ENCODE peak calls at places on chromosomes 4 and X, in ten cellular contexts. One of them, this sample, is unnamed.

GRCh38 chrX:30364229-30364628 is 55.0 kb upstream of the NR0B1 start:
- DNase-seq in AG04450: no peak
- DNase-seq in cardiac muscle cell: no peak
- DNase-seq in heart left ventricle: no peak
- DNase-seq in astrocyte of the cerebellum: no peak
- DNase-seq in cardiac fibroblast: no peak
- DNase-seq in body of pancreas: peak
- DNase-seq in fibroblast of lung: no peak
- DNase-seq in fibroblast of the aortic adventitia: no peak
- DNase-seq in tibial artery: no peak
- DNase-seq in this sample: no peak

GRCh38 chr4:61400446-61400845 is 200.3 kb downstream of the ADGRL3 start:
- DNase-seq in AG04450: no peak
- DNase-seq in cardiac muscle cell: no peak
- DNase-seq in heart left ventricle: no peak
- DNase-seq in astrocyte of the cerebellum: no peak
- DNase-seq in cardiac fibroblast: no peak
- DNase-seq in body of pancreas: no peak
- DNase-seq in fibroblast of lung: no peak
- DNase-seq in fibroblast of the aortic adventitia: no peak
- DNase-seq in tibial artery: no peak
- DNase-seq in this sample: no peak

GRCh38 chr4:174036111-174036510 is 247.4 kb downstream of the FBXO8 start:
- DNase-seq in AG04450: no peak
- DNase-seq in cardiac muscle cell: no peak
- DNase-seq in heart left ventricle: no peak
- DNase-seq in astrocyte of the cerebellum: no peak
- DNase-seq in cardiac fibroblast: no peak
- DNase-seq in body of pancreas: no peak
- DNase-seq in fibroblast of lung: no peak
- DNase-seq in fibroblast of the aortic adventitia: no peak
- DNase-seq in tibial artery: no peak
- DNase-seq in this sample: no peak

GRCh38 chr4:130600706-130601105 is 1504.8 kb downstream of the C4orf33 start:
- DNase-seq in AG04450: no peak
- DNase-seq in cardiac muscle cell: no peak
- DNase-seq in heart left ventricle: no peak
- DNase-seq in astrocyte of the cerebellum: no peak
- DNase-seq in cardiac fibroblast: no peak
- DNase-seq in body of pancreas: no peak
- DNase-seq in fibroblast of lung: no peak
- DNase-seq in fibroblast of the aortic adventitia: no peak
- DNase-seq in tibial artery: no peak
- DNase-seq in this sample: no peak

GRCh38 chr4:124206779-124207605 is 505.5 kb downstream of the ANKRD50 start:
- DNase-seq in AG04450: no peak
- DNase-seq in cardiac muscle cell: peak
- DNase-seq in heart left ventricle: no peak
- DNase-seq in astrocyte of the cerebellum: no peak
- DNase-seq in cardiac fibroblast: peak
- DNase-seq in body of pancreas: peak
- DNase-seq in fibroblast of lung: peak
- DNase-seq in fibroblast of the aortic adventitia: peak
- DNase-seq in tibial artery: no peak
- DNase-seq in this sample: no peak

GRCh38 chr4:20284990-20285389 is 33.3 kb downstream of the SLIT2 start:
- DNase-seq in AG04450: no peak
- DNase-seq in cardiac muscle cell: peak
- DNase-seq in heart left ventricle: no peak
- DNase-seq in astrocyte of the cerebellum: no peak
- DNase-seq in cardiac fibroblast: no peak
- DNase-seq in body of pancreas: no peak
- DNase-seq in fibroblast of lung: peak
- DNase-seq in fibroblast of the aortic adventitia: peak
- DNase-seq in tibial artery: no peak
- DNase-seq in this sample: no peak

GRCh38 chrX:64850371-64851082 is 125.7 kb downstream of the ZC4H2 start:
- DNase-seq in AG04450: no peak
- DNase-seq in cardiac muscle cell: no peak
- DNase-seq in heart left ventricle: no peak
- DNase-seq in astrocyte of the cerebellum: no peak
- DNase-seq in cardiac fibroblast: no peak
- DNase-seq in body of pancreas: no peak
- DNase-seq in fibroblast of lung: no peak
- DNase-seq in fibroblast of the aortic adventitia: no peak
- DNase-seq in tibial artery: no peak
- DNase-seq in this sample: no peak

GRCh38 chr4:174946246-174946645 is 28.1 kb downstream of the ADAM29 start:
- DNase-seq in AG04450: no peak
- DNase-seq in cardiac muscle cell: no peak
- DNase-seq in heart left ventricle: no peak
- DNase-seq in astrocyte of the cerebellum: no peak
- DNase-seq in cardiac fibroblast: no peak
- DNase-seq in body of pancreas: no peak
- DNase-seq in fibroblast of lung: no peak
- DNase-seq in fibroblast of the aortic adventitia: no peak
- DNase-seq in tibial artery: no peak
- DNase-seq in this sample: no peak

GRCh38 chr4:6889736-6890324 is 19.8 kb upstream of the TBC1D14 start:
- DNase-seq in AG04450: no peak
- DNase-seq in cardiac muscle cell: no peak
- DNase-seq in heart left ventricle: no peak
- DNase-seq in astrocyte of the cerebellum: no peak
- DNase-seq in cardiac fibroblast: no peak
- DNase-seq in body of pancreas: no peak
- DNase-seq in fibroblast of lung: no peak
- DNase-seq in fibroblast of the aortic adventitia: no peak
- DNase-seq in tibial artery: no peak
- DNase-seq in this sample: no peak

GRCh38 chr4:6892909-6893202 is 16.8 kb upstream of the TBC1D14 start:
- DNase-seq in AG04450: no peak
- DNase-seq in cardiac muscle cell: no peak
- DNase-seq in heart left ventricle: no peak
- DNase-seq in astrocyte of the cerebellum: no peak
- DNase-seq in cardiac fibroblast: no peak
- DNase-seq in body of pancreas: no peak
- DNase-seq in fibroblast of lung: no peak
- DNase-seq in fibroblast of the aortic adventitia: no peak
- DNase-seq in tibial artery: no peak
- DNase-seq in this sample: no peak

GRCh38 chr4:6892190-6892908 is 17.3 kb upstream of the TBC1D14 start:
- DNase-seq in AG04450: no peak
- DNase-seq in cardiac muscle cell: peak
- DNase-seq in heart left ventricle: peak
- DNase-seq in astrocyte of the cerebellum: no peak
- DNase-seq in cardiac fibroblast: peak
- DNase-seq in body of pancreas: peak
- DNase-seq in fibroblast of lung: peak
- DNase-seq in fibroblast of the aortic adventitia: peak
- DNase-seq in tibial artery: peak
- DNase-seq in this sample: peak

GRCh38 chr4:6890358-6890757 is 19.3 kb upstream of the TBC1D14 start:
- DNase-seq in AG04450: no peak
- DNase-seq in cardiac muscle cell: no peak
- DNase-seq in heart left ventricle: no peak
- DNase-seq in astrocyte of the cerebellum: no peak
- DNase-seq in cardiac fibroblast: no peak
- DNase-seq in body of pancreas: no peak
- DNase-seq in fibroblast of lung: no peak
- DNase-seq in fibroblast of the aortic adventitia: no peak
- DNase-seq in tibial artery: no peak
- DNase-seq in this sample: no peak

GRCh38 chr4:6891436-6892170 is 18.0 kb upstream of the TBC1D14 start:
- DNase-seq in AG04450: no peak
- DNase-seq in cardiac muscle cell: peak
- DNase-seq in heart left ventricle: no peak
- DNase-seq in astrocyte of the cerebellum: no peak
- DNase-seq in cardiac fibroblast: peak
- DNase-seq in body of pancreas: no peak
- DNase-seq in fibroblast of lung: peak
- DNase-seq in fibroblast of the aortic adventitia: peak
- DNase-seq in tibial artery: no peak
- DNase-seq in this sample: no peak
- H3K4me3 ChIP-seq in AG04450: no peak
- H3K4me3 ChIP-seq in cardiac muscle cell: no peak
- H3K4me3 ChIP-seq in heart left ventricle: peak
- H3K4me3 ChIP-seq in astrocyte of the cerebellum: no peak
- H3K4me3 ChIP-seq in cardiac fibroblast: no peak
- H3K4me3 ChIP-seq in body of pancreas: no peak
- H3K4me3 ChIP-seq in fibroblast of lung: no peak
- H3K4me3 ChIP-seq in fibroblast of the aortic adventitia: no peak
- H3K4me3 ChIP-seq in tibial artery: no peak
- H3K4me3 ChIP-seq in this sample: no peak

DNA sequence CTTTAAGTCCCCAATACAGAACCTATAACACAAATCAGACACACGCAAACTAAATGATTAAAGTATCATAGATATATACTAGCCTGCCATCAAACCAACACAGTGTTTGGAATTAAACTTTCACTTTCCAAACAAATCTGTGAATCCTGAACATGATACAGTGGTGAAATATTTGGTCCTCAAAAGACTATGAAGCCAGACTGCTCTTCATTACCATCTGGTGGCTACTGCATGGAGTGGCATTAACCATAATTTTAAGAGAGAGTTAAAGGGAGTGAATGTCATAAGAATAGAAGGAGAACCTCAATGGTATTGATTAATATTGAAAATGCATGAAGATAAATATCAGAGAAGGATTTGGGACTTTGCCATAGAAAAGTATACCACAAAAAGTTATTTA is 9.2 kb upstream of the GABRA4 start:
- DNase-seq in AG04450: peak
- DNase-seq in cardiac muscle cell: peak
- DNase-seq in heart left ventricle: no peak
- DNase-seq in astrocyte of the cerebellum: peak
- DNase-seq in cardiac fibroblast: peak
- DNase-seq in body of pancreas: no peak
- DNase-seq in fibroblast of lung: peak
- DNase-seq in fibroblast of the aortic adventitia: peak
- DNase-seq in tibial artery: no peak
- DNase-seq in this sample: no peak
- TF ChIP-seq CTCF in AG04450: peak
- TF ChIP-seq CTCF in cardiac muscle cell: peak
- TF ChIP-seq CTCF in heart left ventricle: peak
- TF ChIP-seq CTCF in astrocyte of the cerebellum: peak
- TF ChIP-seq CTCF in cardiac fibroblast: peak
- TF ChIP-seq CTCF in body of pancreas: no peak
- TF ChIP-seq CTCF in fibroblast of lung: peak
- TF ChIP-seq CTCF in fibroblast of the aortic adventitia: peak
- TF ChIP-seq CTCF in tibial artery: no peak
- TF ChIP-seq CTCF in this sample: no peak

GRCh38 chrX:132480581-132481203 is 8.1 kb downstream of the MBNL3 start:
- DNase-seq in AG04450: no peak
- DNase-seq in cardiac muscle cell: peak
- DNase-seq in heart left ventricle: no peak
- DNase-seq in astrocyte of the cerebellum: no peak
- DNase-seq in cardiac fibroblast: peak
- DNase-seq in body of pancreas: peak
- DNase-seq in fibroblast of lung: peak
- DNase-seq in fibroblast of the aortic adventitia: peak
- DNase-seq in tibial artery: no peak
- DNase-seq in this sample: peak

GRCh38 chrX:132483523-132483922 is 5.3 kb downstream of the MBNL3 start:
- DNase-seq in AG04450: no peak
- DNase-seq in cardiac muscle cell: no peak
- DNase-seq in heart left ventricle: no peak
- DNase-seq in astrocyte of the cerebellum: no peak
- DNase-seq in cardiac fibroblast: no peak
- DNase-seq in body of pancreas: no peak
- DNase-seq in fibroblast of lung: no peak
- DNase-seq in fibroblast of the aortic adventitia: no peak
- DNase-seq in tibial artery: no peak
- DNase-seq in this sample: no peak

GRCh38 chrX:132483951-132484350 is 4.9 kb downstream of the MBNL3 start:
- DNase-seq in AG04450: no peak
- DNase-seq in cardiac muscle cell: no peak
- DNase-seq in heart left ventricle: no peak
- DNase-seq in astrocyte of the cerebellum: no peak
- DNase-seq in cardiac fibroblast: no peak
- DNase-seq in body of pancreas: peak
- DNase-seq in fibroblast of lung: no peak
- DNase-seq in fibroblast of the aortic adventitia: no peak
- DNase-seq in tibial artery: no peak
- DNase-seq in this sample: peak

GRCh38 chrX:132482632-132483031 is 6.2 kb downstream of the MBNL3 start:
- DNase-seq in AG04450: no peak
- DNase-seq in cardiac muscle cell: no peak
- DNase-seq in heart left ventricle: no peak
- DNase-seq in astrocyte of the cerebellum: no peak
- DNase-seq in cardiac fibroblast: no peak
- DNase-seq in body of pancreas: no peak
- DNase-seq in fibroblast of lung: no peak
- DNase-seq in fibroblast of the aortic adventitia: no peak
- DNase-seq in tibial artery: no peak
- DNase-seq in this sample: no peak

DNA sequence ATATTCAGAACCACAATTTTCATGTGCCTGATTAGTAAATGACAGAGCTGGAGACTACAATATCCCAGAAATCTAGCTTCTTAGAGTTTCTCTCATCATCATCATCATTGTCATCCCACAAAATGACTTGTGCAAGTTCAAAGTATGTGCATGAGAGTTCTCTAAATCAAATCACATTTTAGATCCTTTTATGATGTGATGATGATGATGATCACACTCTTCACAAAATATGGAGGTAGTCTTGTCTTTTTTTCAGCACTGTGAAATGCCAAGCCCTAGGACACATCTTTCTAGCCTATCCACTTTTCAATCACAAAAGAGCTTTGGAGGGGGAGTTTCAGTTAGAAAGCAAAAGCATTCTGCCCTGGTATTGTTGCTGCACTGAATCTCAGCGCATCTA is 7.4 kb downstream of the MBNL3 start:
- DNase-seq in AG04450: no peak
- DNase-seq in cardiac muscle cell: no peak
- DNase-seq in heart left ventricle: no peak
- DNase-seq in astrocyte of the cerebellum: no peak
- DNase-seq in cardiac fibroblast: no peak
- DNase-seq in body of pancreas: no peak
- DNase-seq in fibroblast of lung: no peak
- DNase-seq in fibroblast of the aortic adventitia: no peak
- DNase-seq in tibial artery: no peak
- DNase-seq in this sample: no peak
- H3K4me3 ChIP-seq in AG04450: no peak
- H3K4me3 ChIP-seq in cardiac muscle cell: no peak
- H3K4me3 ChIP-seq in heart left ventricle: no peak
- H3K4me3 ChIP-seq in astrocyte of the cerebellum: no peak
- H3K4me3 ChIP-seq in cardiac fibroblast: no peak
- H3K4me3 ChIP-seq in body of pancreas: no peak
- H3K4me3 ChIP-seq in fibroblast of lung: no peak
- H3K4me3 ChIP-seq in fibroblast of the aortic adventitia: no peak
- H3K4me3 ChIP-seq in tibial artery: no peak
- H3K4me3 ChIP-seq in this sample: no peak

GRCh38 chr4:2008921-2009650 is at the start of gene NELFA:
- DNase-seq in AG04450: peak
- DNase-seq in cardiac muscle cell: peak
- DNase-seq in heart left ventricle: peak
- DNase-seq in astrocyte of the cerebellum: peak
- DNase-seq in cardiac fibroblast: peak
- DNase-seq in body of pancreas: peak
- DNase-seq in fibroblast of lung: peak
- DNase-seq in fibroblast of the aortic adventitia: peak
- DNase-seq in tibial artery: peak
- DNase-seq in this sample: peak

GRCh38 chr4:2007804-2008670 is 737 bp downstream of the NELFA start:
- DNase-seq in AG04450: no peak
- DNase-seq in cardiac muscle cell: peak
- DNase-seq in heart left ventricle: no peak
- DNase-seq in astrocyte of the cerebellum: no peak
- DNase-seq in cardiac fibroblast: peak
- DNase-seq in body of pancreas: no peak
- DNase-seq in fibroblast of lung: peak
- DNase-seq in fibroblast of the aortic adventitia: peak
- DNase-seq in tibial artery: no peak
- DNase-seq in this sample: peak

GRCh38 chr4:2006956-2007653 is 1.7 kb downstream of the NELFA start:
- DNase-seq in AG04450: no peak
- DNase-seq in cardiac muscle cell: no peak
- DNase-seq in heart left ventricle: no peak
- DNase-seq in astrocyte of the cerebellum: no peak
- DNase-seq in cardiac fibroblast: no peak
- DNase-seq in body of pancreas: no peak
- DNase-seq in fibroblast of lung: no peak
- DNase-seq in fibroblast of the aortic adventitia: no peak
- DNase-seq in tibial artery: no peak
- DNase-seq in this sample: no peak

GRCh38 chr4:2008671-2008920 is 178 bp downstream of the NELFA start:
- DNase-seq in AG04450: no peak
- DNase-seq in cardiac muscle cell: no peak
- DNase-seq in heart left ventricle: no peak
- DNase-seq in astrocyte of the cerebellum: no peak
- DNase-seq in cardiac fibroblast: no peak
- DNase-seq in body of pancreas: no peak
- DNase-seq in fibroblast of lung: no peak
- DNase-seq in fibroblast of the aortic adventitia: no peak
- DNase-seq in tibial artery: no peak
- DNase-seq in this sample: no peak

DNA sequence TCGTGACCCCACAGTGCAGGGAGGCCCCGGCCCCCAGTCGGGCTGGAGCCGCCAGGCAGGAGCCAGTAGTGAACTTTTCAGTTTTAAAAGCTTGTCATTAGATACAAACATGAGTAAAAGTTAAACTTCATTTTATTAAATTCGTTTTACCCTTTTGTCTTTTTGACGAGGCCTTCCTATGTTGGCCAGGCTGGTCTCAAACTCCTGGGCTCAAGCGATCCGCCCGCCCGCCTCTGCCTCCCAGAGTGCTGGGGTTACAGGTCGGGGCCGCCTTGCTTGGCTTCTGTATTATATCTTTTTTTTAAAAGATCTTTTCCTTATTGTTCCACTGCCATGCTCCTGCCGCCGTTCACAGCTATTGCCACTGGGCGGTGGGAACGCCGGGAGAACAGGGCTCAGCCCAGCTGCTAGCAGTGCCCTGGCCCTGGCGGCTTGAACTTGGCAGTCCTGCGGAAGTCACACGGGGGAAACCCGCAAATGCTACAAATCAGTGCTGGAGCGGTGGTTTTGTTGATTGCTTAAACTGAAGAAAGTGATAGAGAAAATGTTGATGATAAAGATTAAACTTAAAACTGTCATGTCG is 968 bp upstream of the NELFA start:
- DNase-seq in AG04450: no peak
- DNase-seq in cardiac muscle cell: peak
- DNase-seq in heart left ventricle: peak
- DNase-seq in astrocyte of the cerebellum: peak
- DNase-seq in cardiac fibroblast: peak
- DNase-seq in body of pancreas: peak
- DNase-seq in fibroblast of lung: peak
- DNase-seq in fibroblast of the aortic adventitia: peak
- DNase-seq in tibial artery: peak
- DNase-seq in this sample: peak
- TF ChIP-seq CTCF in AG04450: peak
- TF ChIP-seq CTCF in cardiac muscle cell: peak
- TF ChIP-seq CTCF in heart left ventricle: no peak
- TF ChIP-seq CTCF in astrocyte of the cerebellum: peak
- TF ChIP-seq CTCF in cardiac fibroblast: peak
- TF ChIP-seq CTCF in body of pancreas: no peak
- TF ChIP-seq CTCF in fibroblast of lung: peak
- TF ChIP-seq CTCF in fibroblast of the aortic adventitia: peak
- TF ChIP-seq CTCF in tibial artery: peak
- TF ChIP-seq CTCF in this sample: no peak